ENCODE peak calls at places on chromosomes 3 and 15, in nine cellular contexts. L is H1; O is effector memory CD4-positive, alpha-beta T cell; X is CD4-positive, alpha-beta T cell; W is A673; C is aorta; Z is MM.1S; H is NT2/D1; N is A549. Q is an unnamed sample. For H3K9me3, the result is how much of the 10 kb centered on the place peaks cover.

GRCh38 chr15:57663262-57663661 is 43.3 kb upstream of the POLR2M start:
- DNase-seq in L (no peak), O (no peak), X (no peak), W (no peak), C (no peak), Z (no peak), H (no peak), N (no peak), Q (no peak)

GRCh38 chr15:100786139-100786531 is 93.5 kb upstream of the ALDH1A3 start:
- DNase-seq in L (no peak), O (no peak), X (no peak), W (no peak), C (no peak), Z (no peak), H (no peak), N (no peak), Q (no peak)

GRCh38 chr15:74240002-74240568 is 4.0 kb downstream of the CCDC33 start:
- DNase-seq in L (no peak), O (no peak), X (no peak), W (peak), C (peak), Z (no peak), H (no peak), N (peak), Q (peak)

GRCh38 chr15:78175333-78175732 is 26.2 kb downstream of the IDH3A start:
- DNase-seq in L (no peak), O (no peak), X (no peak), W (no peak), C (no peak), Z (no peak), H (no peak), N (no peak), Q (no peak)

GRCh38 chr15:34855397-34855796 is 60.0 kb upstream of the ACTC1 start:
- DNase-seq in L (no peak), O (no peak), X (no peak), W (peak), C (no peak), Z (no peak), H (no peak), N (peak), Q (no peak)

GRCh38 chr3:78791745-78792144 is 976.1 kb downstream of the ROBO1 start:
- DNase-seq in L (no peak), O (no peak), X (no peak), W (no peak), C (no peak), Z (no peak), H (no peak), N (no peak), Q (no peak)

GRCh38 chr3:72134989-72135451 is 350.1 kb upstream of the PROK2 start:
- DNase-seq in L (no peak), O (no peak), X (no peak), W (no peak), C (no peak), Z (no peak), H (no peak), N (no peak), Q (no peak)

GRCh38 chr3:147816770-147817169 is 407.6 kb downstream of the ZIC1 start:
- DNase-seq in L (no peak), O (no peak), X (no peak), W (peak), C (peak), Z (no peak), H (no peak), N (peak), Q (peak)

GRCh38 chr3:89380006-89380405 is 272.6 kb downstream of the EPHA3 start:
- DNase-seq in L (no peak), O (no peak), X (no peak), W (peak), C (no peak), Z (no peak), H (no peak), N (no peak), Q (no peak)

GRCh38 chr3:63467392-63467791 is 185.1 kb upstream of the SNTN start:
- DNase-seq in L (no peak), O (no peak), X (no peak), W (no peak), C (no peak), Z (no peak), H (no peak), N (no peak), Q (no peak)

GRCh38 chr3:16335364-16335763 is 70.4 kb downstream of the OXNAD1 start:
- DNase-seq in L (no peak), O (no peak), X (no peak), W (no peak), C (no peak), Z (no peak), H (no peak), N (no peak), Q (no peak)

GRCh38 chr15:61382927-61383326 is 153.8 kb upstream of the RORA start:
- DNase-seq in L (no peak), O (no peak), X (no peak), W (no peak), C (no peak), Z (no peak), H (no peak), N (no peak), Q (no peak)

GRCh38 chr3:171799501-171799900 is 10.8 kb downstream of the PLD1 start:
- DNase-seq in L (no peak), O (no peak), X (no peak), W (no peak), C (no peak), Z (no peak), H (no peak), N (no peak), Q (no peak)

GRCh38 chr3:71779674-71780377 is 5.1 kb downstream of the PROK2 start:
- DNase-seq in L (no peak), O (no peak), X (no peak), W (peak), C (no peak), Z (no peak), H (no peak), N (no peak), Q (no peak)

GRCh38 chr3:39907981-39908380 is 98.6 kb downstream of the MYRIP start:
- DNase-seq in L (no peak), O (no peak), X (no peak), W (no peak), C (peak), Z (no peak), H (no peak), N (no peak), Q (peak)

GRCh38 chr3:38317186-38317759 is 29.3 kb upstream of the XYLB start:
- DNase-seq in L (no peak), O (no peak), X (no peak), W (no peak), C (no peak), Z (no peak), H (no peak), N (no peak), Q (no peak)

GRCh38 chr15:22956980-22957264 is 23.2 kb downstream of the CYFIP1 start:
- DNase-seq in L (no peak), O (no peak), X (no peak), W (no peak), C (peak), Z (no peak), H (no peak), N (no peak), Q (no peak)

GRCh38 chr3:191648787-191649186 is 187.8 kb downstream of the PYDC2 start:
- DNase-seq in L (no peak), O (no peak), X (no peak), W (no peak), C (no peak), Z (no peak), H (no peak), N (no peak), Q (no peak)

GRCh38 chr3:169041677-169042171 is 621.8 kb downstream of the MECOM start:
- DNase-seq in L (no peak), O (no peak), X (no peak), W (peak), C (no peak), Z (no peak), H (no peak), N (peak), Q (no peak)

GRCh38 chr3:51777985-51778384 is 1.1 kb downstream of the IQCF6 start:
- DNase-seq in L (no peak), O (no peak), X (no peak), W (no peak), C (no peak), Z (no peak), H (no peak), N (no peak), Q (peak)

GRCh38 chr3:169133178-169134161 is 530.0 kb downstream of the MECOM start:
- DNase-seq in L (no peak), O (no peak), X (no peak), W (peak), C (no peak), Z (peak), H (no peak), N (no peak), Q (no peak)

GRCh38 chr15:38588672-38589071 is 24.1 kb upstream of the RASGRP1 start:
- DNase-seq in L (no peak), O (no peak), X (no peak), W (no peak), C (no peak), Z (no peak), H (no peak), N (no peak), Q (no peak)

GRCh38 chr3:17733768-17734167 is 8.7 kb downstream of the TBC1D5 start:
- DNase-seq in L (no peak), O (no peak), X (no peak), W (no peak), C (no peak), Z (no peak), H (no peak), N (no peak), Q (no peak)

GRCh38 chr15:80585544-80586018 is 109.5 kb upstream of the ABHD17C start:
- DNase-seq in L (no peak), O (no peak), X (no peak), W (no peak), C (no peak), Z (no peak), H (no peak), N (no peak), Q (no peak)

GRCh38 chr3:61030469-61031035 is 220.7 kb downstream of the FHIT start:
- DNase-seq in L (no peak), O (no peak), X (no peak), W (no peak), C (no peak), Z (no peak), H (no peak), N (no peak), Q (no peak)

GRCh38 chr15:77024273-77025065 is 29.5 kb downstream of the PSTPIP1 start:
- DNase-seq in L (no peak), O (peak), X (peak), W (peak), C (peak), Z (peak), H (peak), N (peak), Q (peak)

GRCh38 chr15:50880221-50880620 is 28.3 kb upstream of the AP4E1 start:
- DNase-seq in L (no peak), O (no peak), X (no peak), W (no peak), C (no peak), Z (no peak), H (no peak), N (no peak), Q (no peak)

DNA sequence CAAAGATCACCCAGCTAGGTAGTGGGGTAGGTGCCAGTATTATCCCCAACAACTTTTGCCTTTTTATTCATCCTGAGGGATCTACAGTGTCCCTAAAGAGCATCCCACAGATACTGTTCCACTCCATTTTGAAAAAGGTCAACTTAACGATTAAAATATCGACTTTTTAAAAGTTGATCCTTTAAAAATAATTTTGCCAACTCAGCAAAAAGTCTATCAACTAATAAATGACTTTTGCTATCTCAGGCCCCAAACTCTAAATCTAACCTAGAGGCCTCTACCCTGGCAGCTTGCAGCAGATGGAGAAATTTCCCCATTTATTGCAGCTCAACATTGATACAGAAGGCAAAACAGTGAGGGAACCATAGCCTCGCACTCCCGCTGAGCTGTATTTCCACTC is 704.0 kb upstream of the CFAP20DC start:
- DNase-seq in L (no peak), O (no peak), X (no peak), W (no peak), C (no peak), Z (no peak), H (no peak), N (no peak), Q (no peak)
- H3K9me3 ChIP-seq in L (under half), O (under half), X (under half), W (under half), C (under half), Z (under half), H (under half), N (under half), Q (under half)

GRCh38 chr15:25188051-25188450 is 233.3 kb downstream of the SNRPN start:
- DNase-seq in L (no peak), O (no peak), X (no peak), W (no peak), C (peak), Z (no peak), H (no peak), N (no peak), Q (no peak)
- H3K9me3 ChIP-seq in L (half or more), O (under half), X (under half), W (under half), C (under half), Z (under half), H (under half), N (under half), Q (under half)

GRCh38 chr15:99440029-99440428 is 125.8 kb upstream of the MEF2A start:
- DNase-seq in L (no peak), O (no peak), X (no peak), W (no peak), C (no peak), Z (no peak), H (no peak), N (no peak), Q (no peak)

GRCh38 chr15:99439524-99439835 is 126.3 kb upstream of the MEF2A start:
- DNase-seq in L (no peak), O (no peak), X (no peak), W (no peak), C (peak), Z (no peak), H (no peak), N (no peak), Q (peak)

GRCh38 chr15:99437315-99438221 is 128.2 kb upstream of the MEF2A start:
- DNase-seq in L (no peak), O (no peak), X (no peak), W (no peak), C (peak), Z (no peak), H (no peak), N (no peak), Q (peak)

GRCh38 chr15:99438222-99438592 is 127.6 kb upstream of the MEF2A start:
- DNase-seq in L (no peak), O (no peak), X (no peak), W (no peak), C (peak), Z (no peak), H (no peak), N (no peak), Q (no peak)

GRCh38 chr15:99438691-99439523 is 126.9 kb upstream of the MEF2A start:
- DNase-seq in L (no peak), O (no peak), X (no peak), W (no peak), C (peak), Z (no peak), H (no peak), N (no peak), Q (no peak)
- H3K9me3 ChIP-seq in L (under half), O (under half), X (under half), W (under half), C (under half), Z (under half), H (under half), N (under half), Q (under half)

DNA sequence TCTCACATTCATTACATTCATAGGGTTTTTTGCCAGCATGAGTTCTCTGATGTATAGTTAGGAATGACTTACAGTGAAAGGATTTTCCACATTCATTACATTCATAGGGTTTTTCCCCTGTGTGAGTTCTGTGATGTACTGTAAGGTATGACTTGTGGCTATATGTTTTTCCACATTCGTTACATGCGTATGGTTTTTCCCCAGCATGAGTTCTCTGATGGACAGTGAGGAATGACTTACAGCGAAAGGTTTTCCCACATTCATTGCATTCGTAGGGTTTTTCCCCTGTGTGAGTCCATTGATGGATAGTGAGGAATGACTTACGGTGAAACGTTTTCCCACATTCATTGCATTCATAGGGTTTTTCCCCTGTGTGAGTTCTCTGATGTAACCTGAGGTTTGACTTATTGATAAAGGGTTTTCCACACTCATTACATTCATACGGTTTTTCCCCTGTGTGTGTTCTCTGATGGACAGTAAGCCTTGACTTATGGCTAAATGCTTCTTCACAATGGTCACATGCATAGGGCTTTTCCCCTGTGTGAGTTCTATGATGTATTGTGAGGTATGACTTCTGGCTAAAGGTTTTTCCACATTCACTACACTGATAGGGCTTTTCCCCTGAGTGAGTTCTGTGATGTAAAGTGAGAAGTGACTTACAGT is 47.4 kb downstream of the ZNF717 start:
- DNase-seq in L (no peak), O (no peak), X (no peak), W (no peak), C (no peak), Z (no peak), H (no peak), N (peak), Q (no peak)
- H3K9me3 ChIP-seq in L (half or more), O (half or more), X (half or more), W (under half), C (under half), Z (under half), H (half or more), N (under half), Q (half or more)

GRCh38 chr3:129040579-129041300 is 19.8 kb upstream of the GP9 start:
- DNase-seq in L (no peak), O (no peak), X (no peak), W (no peak), C (no peak), Z (no peak), H (no peak), N (no peak), Q (no peak)

GRCh38 chr3:129046732-129047552 is 13.6 kb upstream of the GP9 start:
- DNase-seq in L (no peak), O (no peak), X (no peak), W (no peak), C (no peak), Z (no peak), H (no peak), N (no peak), Q (no peak)

GRCh38 chr3:129047553-129047839 is 13.1 kb upstream of the GP9 start:
- DNase-seq in L (no peak), O (no peak), X (no peak), W (no peak), C (no peak), Z (no peak), H (no peak), N (no peak), Q (no peak)

GRCh38 chr3:129046037-129046731 is 14.4 kb upstream of the GP9 start:
- DNase-seq in L (no peak), O (no peak), X (no peak), W (no peak), C (no peak), Z (no peak), H (no peak), N (no peak), Q (no peak)

GRCh38 chr3:129045675-129046036 is 14.9 kb upstream of the GP9 start:
- DNase-seq in L (no peak), O (peak), X (no peak), W (no peak), C (no peak), Z (peak), H (peak), N (no peak), Q (peak)
- H3K9me3 ChIP-seq in L (under half), O (under half), X (under half), W (under half), C (under half), Z (under half), H (under half), N (under half), Q (under half)